ENCODE peak calls at places on chromosomes 6 and 20, in four cellular contexts. S, E, C and X are unnamed samples.

GRCh38 chr6:57257911-57258541 is 35.9 kb upstream of the RAB23 start:
- DNase-seq in E (no peak), C (peak), S (peak), X (no peak)

GRCh38 chr6:12000174-12000573 is 11.9 kb upstream of the HIVEP1 start:
- DNase-seq in C (no peak), S (no peak), E (no peak), X (no peak)

GRCh38 chr6:116159782-116160524 is 34.0 kb upstream of the COL10A1 start:
- DNase-seq in C (peak), S (no peak), E (no peak), X (no peak)

GRCh38 chr6:27834879-27835549 is 77.2 kb downstream of the OR2B2 start:
- DNase-seq in S (no peak), E (no peak), C (no peak), X (no peak)

GRCh38 chr20:52103911-52104545 is 87.6 kb downstream of the ZFP64 start:
- DNase-seq in C (peak), E (no peak), S (peak), X (no peak)

GRCh38 chr6:22082278-22082677 is 214.6 kb downstream of the PRL start:
- DNase-seq in E (no peak), S (no peak), C (peak), X (no peak)

GRCh38 chr6:38554700-38555413 is 84.9 kb downstream of the BTBD9 start:
- DNase-seq in C (peak), E (no peak), S (peak), X (no peak)

GRCh38 chr20:45419188-45420091 is 3.5 kb downstream of the PIGT start:
- DNase-seq in E (no peak), S (peak), C (peak), X (no peak)

GRCh38 chr6:170073846-170074245 is 217.0 kb downstream of the DLL1 start:
- DNase-seq in E (no peak), S (no peak), C (no peak), X (peak)

GRCh38 chr20:11891081-11891826 is 26.4 kb upstream of the BTBD3 start:
- DNase-seq in S (peak), C (peak), E (no peak), X (peak)

GRCh38 chr6:63963756-63964315 is 328.2 kb downstream of the PHF3 start:
- DNase-seq in C (no peak), E (no peak), S (peak), X (no peak)

GRCh38 chr6:74273541-74273940 is 577.5 kb downstream of the CD109 start:
- DNase-seq in S (no peak), C (no peak), E (no peak), X (no peak)

GRCh38 chr6:69705954-69706353 is 90.9 kb downstream of the LMBRD1 start:
- DNase-seq in S (no peak), E (no peak), C (no peak), X (no peak)
- TF ChIP-seq CTCF in S (peak), E (no peak), C (no peak), X (no peak)

GRCh38 chr6:165891320-165891719 is 228.3 kb upstream of the PDE10A start:
- DNase-seq in C (no peak), S (no peak), E (no peak), X (no peak)
- TF ChIP-seq CTCF in C (peak), S (peak), E (no peak), X (peak)

GRCh38 chr20:3406481-3407425 is 716 bp downstream of the DNAAF9 start:
- DNase-seq in E (no peak), C (peak), S (peak), X (no peak)
- TF ChIP-seq CTCF in E (no peak), C (no peak), S (peak), X (no peak)

DNA sequence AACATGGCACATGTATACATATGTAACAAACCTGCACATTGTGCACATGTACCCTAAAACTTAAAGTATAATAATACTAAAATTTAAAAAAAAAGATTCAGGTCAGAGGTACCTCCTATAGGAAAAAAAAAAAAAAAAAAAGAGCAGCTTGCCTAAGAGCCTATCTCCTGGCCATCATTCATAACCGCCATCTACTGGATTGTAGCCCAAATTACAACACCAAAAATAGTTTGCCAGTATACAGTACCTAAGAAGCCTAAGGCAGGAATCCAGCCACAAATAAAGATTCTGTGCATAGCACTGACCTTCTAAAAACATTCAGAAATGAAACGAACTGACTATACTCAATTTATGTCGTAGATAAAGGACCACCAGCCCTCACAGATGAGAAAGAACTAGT is 438.4 kb upstream of the ADGRB3 start:
- DNase-seq in C (peak), E (no peak), S (peak), X (no peak)
- TF ChIP-seq CTCF in C (peak), E (no peak), S (peak), X (peak)

DNA sequence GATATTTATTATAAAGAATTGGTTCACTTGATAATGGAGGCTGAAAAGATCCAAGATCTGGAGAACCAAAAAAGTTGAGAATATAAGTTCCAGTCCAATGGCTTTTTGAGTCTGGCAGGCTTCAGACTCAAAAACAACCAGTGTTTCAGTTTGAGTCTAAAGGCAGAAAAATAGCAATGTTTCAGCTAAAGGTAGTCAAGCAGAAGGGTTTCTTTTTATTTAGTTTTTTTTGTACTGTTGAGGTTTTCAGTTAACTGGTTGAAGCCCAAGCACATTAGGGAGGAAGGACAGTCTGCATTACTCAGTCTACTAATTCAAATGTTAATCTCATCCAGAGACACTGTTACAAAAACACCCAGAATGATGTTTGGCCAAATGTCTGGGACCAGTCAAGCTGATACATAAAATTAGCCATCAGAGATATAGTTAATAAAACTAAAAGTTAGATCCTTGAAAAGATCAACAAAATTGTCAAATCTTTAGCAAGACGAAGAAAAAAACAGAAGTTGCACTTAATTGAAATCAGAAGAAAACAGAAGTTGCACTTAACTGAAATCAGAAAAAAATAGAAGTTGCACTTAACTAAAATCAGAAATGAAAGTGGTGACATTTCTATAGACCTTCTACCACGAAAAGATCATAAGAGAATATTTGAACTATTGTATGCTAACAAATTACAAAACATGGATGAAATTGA is 980.3 kb upstream of the FLRT3 start:
- DNase-seq in S (no peak), E (no peak), C (no peak), X (no peak)
- TF ChIP-seq CTCF in S (no peak), E (no peak), C (no peak), X (no peak)

GRCh38 chr20:20181322-20181721 is 129.0 kb downstream of the CFAP61 start:
- DNase-seq in C (no peak), E (no peak), S (no peak), X (no peak)

GRCh38 chr20:20188647-20189046 is 136.3 kb downstream of the CFAP61 start:
- DNase-seq in E (no peak), S (no peak), C (no peak), X (no peak)

GRCh38 chr20:20184711-20185110 is 132.4 kb downstream of the CFAP61 start:
- DNase-seq in E (no peak), S (no peak), C (no peak), X (no peak)

GRCh38 chr20:20184149-20184548 is 131.8 kb downstream of the CFAP61 start:
- DNase-seq in C (peak), S (peak), E (no peak), X (no peak)
- TF ChIP-seq CTCF in C (peak), S (peak), E (no peak), X (peak)

GRCh38 chr6:130760006-130760405 is 67.2 kb upstream of the SMLR1 start:
- DNase-seq in C (peak), E (no peak), S (peak), X (no peak)
- TF ChIP-seq CTCF in C (peak), E (no peak), S (peak), X (peak)

GRCh38 chr6:106247733-106248132 is 77.8 kb downstream of the ATG5 start:
- DNase-seq in E (no peak), C (no peak), S (no peak), X (no peak)

GRCh38 chr6:106253731-106254130 is 71.8 kb downstream of the ATG5 start:
- DNase-seq in S (no peak), E (no peak), C (peak), X (no peak)

GRCh38 chr6:106253194-106253593 is 72.4 kb downstream of the ATG5 start:
- DNase-seq in E (no peak), C (peak), S (peak), X (no peak)

GRCh38 chr6:106249658-106250057 is 75.9 kb downstream of the ATG5 start:
- DNase-seq in E (no peak), C (peak), S (no peak), X (no peak)

DNA sequence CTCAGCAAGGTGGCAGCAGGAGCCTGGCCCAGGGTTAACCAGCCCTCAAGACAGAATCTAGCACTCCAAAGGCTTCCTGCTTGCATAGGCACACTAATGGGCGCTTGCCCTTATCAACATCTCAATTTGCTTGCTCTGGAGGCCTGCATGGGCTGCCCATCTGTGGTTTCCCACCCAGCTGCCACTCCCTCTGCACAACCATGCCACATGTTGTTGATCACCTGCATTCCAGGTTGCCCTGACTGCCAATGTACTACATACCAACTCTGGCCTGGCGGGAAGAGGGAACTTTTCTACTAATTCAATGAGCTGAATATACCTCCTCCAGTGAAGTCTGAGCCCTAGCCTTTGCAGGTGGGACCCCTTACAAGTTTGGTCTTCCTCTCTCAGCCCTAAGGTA is 74.6 kb downstream of the ATG5 start:
- DNase-seq in C (no peak), S (no peak), E (no peak), X (no peak)
- TF ChIP-seq CTCF in C (no peak), S (no peak), E (no peak), X (no peak)

GRCh38 chr6:144248470-144249301 is 36.4 kb upstream of the UTRN start:
- DNase-seq in S (peak), E (no peak), C (peak), X (no peak)

GRCh38 chr6:144248003-144248402 is 37.1 kb upstream of the UTRN start:
- DNase-seq in S (no peak), E (no peak), C (no peak), X (no peak)

GRCh38 chr6:144244688-144245087 is 40.4 kb upstream of the UTRN start:
- DNase-seq in S (no peak), C (no peak), E (no peak), X (no peak)
- TF ChIP-seq CTCF in S (no peak), C (no peak), E (no peak), X (peak)